ENCODE peak calls at places on chromosomes 13 and 19, in ten cellular contexts. K is NT2/D1; D is IMR-90; N is CD8-positive, alpha-beta memory T cell; I is gastrocnemius medialis; C is cardiac muscle cell; F is CD4-positive, alpha-beta memory T cell; L is tibial nerve; H is SJSA1; Q is upper lobe of right lung. Z is an unnamed sample.

GRCh38 chr13:48731957-48732569 is 78.3 kb downstream of the CYSLTR2 start:
- DNase-seq in L (no peak), D (no peak), Q (peak; percentile 69), N (peak; percentile 30), F (no peak), H (no peak), C (peak; percentile 52), K (peak; percentile 16), I (no peak), Z (no peak)

GRCh38 chr13:99280166-99280565 is 22.0 kb upstream of the GPR18 start:
- DNase-seq in N (no peak), L (no peak), H (peak; percentile 54), D (no peak), C (no peak), Q (no peak), K (no peak), I (no peak), F (no peak), Z (peak; percentile 47)

GRCh38 chr19:56141416-56141992 is 417 bp downstream of the ZNF444 start:
- DNase-seq in K (no peak), H (no peak), C (no peak), L (no peak), I (no peak), F (peak; percentile 67), D (no peak), Q (no peak), N (peak; percentile 21), Z (peak; percentile 47)

GRCh38 chr19:54451331-54451871 is 2.4 kb downstream of the LENG8 start:
- DNase-seq in H (no peak), N (no peak), L (no peak), Q (no peak), F (no peak), K (no peak), I (no peak), D (no peak), C (no peak), Z (no peak)

GRCh38 chr19:7968008-7968795 is 24.7 kb upstream of the TIMM44 start:
- DNase-seq in F (no peak), K (no peak), C (no peak), H (no peak), D (no peak), I (no peak), Q (no peak), N (no peak), L (no peak), Z (no peak)

GRCh38 chr19:6267552-6268381 is 12.0 kb downstream of the MLLT1 start:
- DNase-seq in F (no peak), Q (no peak), L (no peak), I (no peak), C (no peak), N (no peak), H (no peak), D (peak; percentile 51), K (no peak), Z (no peak)

GRCh38 chr13:44649118-44649455 is 73.0 kb upstream of the TSC22D1 start:
- DNase-seq in H (no peak), C (no peak), Q (no peak), K (peak; percentile 47), F (no peak), L (no peak), D (no peak), N (no peak), I (no peak), Z (no peak)

GRCh38 chr19:6412111-6412999 is 12.3 kb downstream of the KHSRP start:
- DNase-seq in N (peak; percentile 18), Q (peak; percentile 66), L (no peak), K (no peak), F (peak; percentile 53), C (peak; percentile 27), I (no peak), H (no peak), D (no peak), Z (peak; percentile 22)

GRCh38 chr13:43884221-43884620 is 4.5 kb downstream of the LACC1 start:
- DNase-seq in D (no peak), N (no peak), Q (no peak), I (no peak), L (no peak), C (no peak), K (no peak), H (no peak), F (no peak), Z (no peak)

GRCh38 chr13:76812206-76812882 is 73.9 kb downstream of the KCTD12 start:
- DNase-seq in I (peak; percentile 58), N (no peak), H (no peak), C (peak; percentile 32), D (no peak), F (no peak), Q (no peak), L (peak; percentile 55), K (no peak), Z (peak; percentile 75)

GRCh38 chr13:94210826-94211225 is 268.7 kb downstream of the DCT start:
- DNase-seq in N (no peak), H (no peak), L (no peak), D (no peak), Q (no peak), I (no peak), C (peak; percentile 60), K (no peak), F (no peak), Z (no peak)

GRCh38 chr19:50371914-50372475 is 4.3 kb upstream of the NR1H2 start:
- DNase-seq in H (no peak), Q (no peak), I (no peak), C (no peak), D (no peak), K (no peak), L (no peak), N (no peak), F (no peak), Z (no peak)

GRCh38 chr13:105037064-105037463 is 1498.4 kb downstream of the EFNB2 start:
- DNase-seq in L (no peak), C (no peak), Q (no peak), D (no peak), I (no peak), F (no peak), H (no peak), K (no peak), N (no peak), Z (peak; percentile 9)

DNA sequence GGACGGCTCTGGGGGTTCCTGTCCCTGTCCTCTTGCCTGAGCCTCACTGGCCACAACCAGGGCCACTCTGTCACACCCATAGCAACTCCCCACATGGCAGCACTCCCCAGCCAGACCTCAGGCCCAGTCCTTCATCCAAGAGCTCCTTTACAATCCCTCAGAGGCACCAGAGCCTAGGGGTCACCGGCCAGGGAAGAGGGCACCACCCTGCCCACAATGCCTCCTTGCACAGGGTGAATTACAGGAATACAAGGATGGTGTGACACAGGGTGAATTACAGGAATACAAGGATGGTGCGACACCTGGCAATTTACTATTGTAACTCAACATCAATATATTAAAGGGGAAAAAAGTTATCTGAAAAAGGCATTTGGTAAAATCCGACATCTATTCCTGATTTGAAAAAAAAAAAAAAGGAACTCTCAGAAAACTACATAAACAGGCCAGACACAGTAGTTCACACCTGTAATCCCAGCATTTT is 16.5 kb downstream of the MIER2 start:
- DNase-seq in F (no peak), I (no peak), K (no peak), H (no peak), N (no peak), Q (no peak), D (no peak), C (no peak), L (no peak), Z (no peak)
- H3K36me3 ChIP-seq in F (peaks cover 29% of the 10 kb centered on the region), I (peaks cover 75% of the 10 kb centered on the region), K (peaks cover 83% of the 10 kb centered on the region), H (peaks cover 74% of the 10 kb centered on the region), N (peaks cover 34% of the 10 kb centered on the region), Q (peaks cover 68% of the 10 kb centered on the region), D (peaks cover 78% of the 10 kb centered on the region), C (peaks cover 28% of the 10 kb centered on the region), L (peaks cover 28% of the 10 kb centered on the region), Z (peaks cover 71% of the 10 kb centered on the region)

DNA sequence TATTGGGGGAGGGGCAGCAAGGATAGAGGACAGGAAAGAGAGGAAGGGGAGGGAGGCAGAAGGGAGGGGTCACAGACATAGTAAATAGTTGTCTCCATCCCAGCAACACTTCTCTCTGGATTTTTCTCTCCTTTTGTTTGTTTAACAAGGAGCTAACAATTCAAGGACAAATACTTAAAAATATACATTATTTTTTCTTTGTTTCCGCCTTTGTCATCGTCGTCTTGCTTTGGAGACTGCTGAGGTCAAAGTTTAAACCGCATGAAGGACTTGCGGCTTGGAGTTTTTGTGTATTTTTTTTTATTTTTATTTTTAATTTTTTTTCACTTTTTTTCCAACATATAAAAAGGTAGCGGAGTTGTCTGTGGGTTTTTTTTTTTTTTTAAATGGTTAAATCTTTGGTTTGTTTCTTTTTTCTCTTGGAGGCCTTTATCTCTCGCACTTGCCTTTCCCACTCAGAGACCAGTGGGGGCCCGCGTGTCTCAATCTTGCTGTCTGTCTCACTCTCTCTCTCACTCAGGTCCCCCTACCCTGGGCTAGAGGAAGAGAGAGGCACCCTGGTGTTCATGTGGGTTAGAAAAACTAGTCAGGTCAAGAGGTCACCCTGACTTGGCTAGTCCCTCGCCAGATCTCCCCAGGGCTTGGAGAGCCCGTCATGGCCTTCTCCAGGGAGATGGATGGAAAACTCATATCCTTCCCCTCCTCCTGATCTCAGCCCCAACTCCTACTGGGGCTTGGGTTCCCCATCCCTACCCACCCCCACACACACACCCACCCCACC is 11.0 kb downstream of the ZNF574 start:
- DNase-seq in F (no peak), H (no peak), L (no peak), I (no peak), K (no peak), C (no peak), N (no peak), Q (no peak), D (no peak), Z (no peak)
- H3K4me3 ChIP-seq in F (no peak overlapping the region), H (no peak overlapping the region), L (no peak overlapping the region), I (no peak overlapping the region), K (no peak overlapping the region), C (no peak overlapping the region), N (no peak overlapping the region), Q (no peak overlapping the region), D (no peak overlapping the region), Z (no peak overlapping the region)

DNA sequence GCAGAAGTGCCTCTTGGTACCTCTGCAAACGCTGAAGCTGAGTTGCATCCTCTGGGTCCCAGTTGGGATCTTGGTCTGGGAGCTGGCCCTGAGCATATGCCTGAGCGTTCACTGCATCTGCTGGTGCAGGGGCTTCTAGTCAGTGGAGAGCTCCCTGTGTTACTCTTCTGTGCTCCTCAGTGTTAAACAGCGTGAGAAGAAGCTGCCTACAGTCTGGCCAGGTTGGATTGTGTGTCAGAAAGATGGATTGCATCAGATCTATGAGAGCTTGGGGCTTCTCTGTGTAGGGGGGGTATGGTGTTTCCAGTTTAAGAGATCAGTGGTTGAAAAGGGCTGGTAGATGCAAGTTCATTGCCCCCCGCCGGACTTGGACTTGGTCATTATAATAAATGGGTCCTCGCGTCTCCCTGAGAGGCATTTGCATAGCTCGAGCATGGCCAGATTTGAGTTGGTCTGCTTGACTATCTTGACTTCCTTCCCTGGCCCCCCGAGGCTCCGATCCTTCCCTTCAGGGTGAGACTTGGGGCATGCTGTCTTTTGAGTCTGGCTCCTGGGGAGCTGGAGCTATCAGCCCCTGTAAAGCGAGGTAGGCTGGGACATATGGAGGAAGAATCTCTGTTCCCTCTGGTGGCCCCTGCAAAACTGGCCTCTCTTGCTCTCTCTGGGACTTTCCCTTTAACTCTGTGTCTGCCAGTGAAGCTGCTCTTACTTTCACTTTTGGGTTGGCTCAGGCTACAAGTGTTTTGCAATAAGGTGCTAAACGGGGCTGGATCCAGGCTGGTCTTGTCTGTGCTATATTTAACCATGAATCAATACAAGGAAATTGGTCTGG is 52.9 kb downstream of the OR10H4 start:
- DNase-seq in K (no peak), N (peak; percentile 16), H (peak; percentile 28), F (peak; percentile 53), C (peak; percentile 82), L (no peak), I (no peak), D (peak; percentile 77), Q (no peak), Z (peak; percentile 85)
- H3K9me3 ChIP-seq in K (peaks cover 10% of the 10 kb centered on the region), N (no peaks in the 10 kb centered on the region), H (no peaks in the 10 kb centered on the region), F (no peaks in the 10 kb centered on the region), C (no peaks in the 10 kb centered on the region), L (no peaks in the 10 kb centered on the region), I (no peaks in the 10 kb centered on the region), D (no peaks in the 10 kb centered on the region), Q (no peaks in the 10 kb centered on the region), Z (no peaks in the 10 kb centered on the region)

GRCh38 chr19:2754659-2755447 is 15.0 kb upstream of the SLC39A3 start:
- DNase-seq in N (no peak), C (no peak), D (no peak), F (no peak), Q (no peak), H (no peak), K (no peak), L (no peak), I (no peak), Z (no peak)
- H3K36me3 ChIP-seq in N (no peaks in the 10 kb centered on the region), C (peaks cover 7% of the 10 kb centered on the region), D (peaks cover 47% of the 10 kb centered on the region), F (no peaks in the 10 kb centered on the region), Q (peaks cover 46% of the 10 kb centered on the region), H (peaks cover 46% of the 10 kb centered on the region), K (peaks cover 67% of the 10 kb centered on the region), L (no peaks in the 10 kb centered on the region), I (peaks cover 60% of the 10 kb centered on the region), Z (peaks cover 52% of the 10 kb centered on the region)